ENCODE peak calls at places on chromosomes 4 and X, in six cellular contexts. W is HepG2, O is sigmoid colon, D is AG04450, U is heart right ventricle, Y is MM.1S. V is an unnamed sample.

GRCh38 chrX:129741880-129742758 is 3.3 kb downstream of the XPNPEP2 start:
- DNase-seq in D (no peak), U (no peak), O (peak), W (no peak), Y (no peak), V (no peak)

GRCh38 chr4:130659314-130659713 is 1563.4 kb downstream of the C4orf33 start:
- DNase-seq in W (no peak), O (no peak), D (no peak), Y (no peak), U (no peak), V (no peak)

GRCh38 chrX:115378471-115378870 is 89.0 kb downstream of the LUZP4 start:
- DNase-seq in W (no peak), Y (no peak), D (no peak), O (no peak), U (no peak), V (no peak)

GRCh38 chrX:56797966-56798711 is 69.1 kb downstream of the NBDY start:
- DNase-seq in D (no peak), O (peak), U (no peak), Y (peak), W (no peak), V (peak)

GRCh38 chr4:90842960-90843359 is 715.8 kb downstream of the CCSER1 start:
- DNase-seq in U (no peak), W (peak), O (no peak), D (no peak), Y (no peak), V (no peak)

GRCh38 chr4:97367878-97368277 is 775.4 kb downstream of the STPG2 start:
- DNase-seq in W (no peak), Y (no peak), D (no peak), U (no peak), O (no peak), V (no peak)

GRCh38 chr4:68984947-68985346 is 33.3 kb upstream of the UGT2A3 start:
- DNase-seq in W (no peak), O (no peak), D (no peak), Y (no peak), U (no peak), V (no peak)

GRCh38 chr4:96916731-96917130 is 1076.8 kb downstream of the PDHA2 start:
- DNase-seq in D (no peak), U (no peak), O (no peak), W (no peak), Y (no peak), V (no peak)

GRCh38 chrX:91434351-91435168 is at the start of gene PABPC5:
- DNase-seq in Y (no peak), W (no peak), O (peak), D (peak), U (peak), V (peak)

GRCh38 chr4:115850799-115851509 is 737.5 kb upstream of the NDST4 start:
- DNase-seq in O (no peak), U (no peak), W (no peak), D (no peak), Y (no peak), V (no peak)

GRCh38 chrX:133660356-133660755 is 245.1 kb upstream of the GPC4 start:
- DNase-seq in D (no peak), Y (no peak), U (no peak), W (no peak), O (no peak), V (no peak)

GRCh38 chr4:185219551-185220344 is 10.3 kb downstream of the SNX25 start:
- DNase-seq in D (no peak), U (peak), O (peak), Y (no peak), W (no peak), V (no peak)

GRCh38 chrX:129403974-129404669 is 119.2 kb downstream of the SMARCA1 start:
- DNase-seq in Y (no peak), W (no peak), O (no peak), U (no peak), D (no peak), V (no peak)

GRCh38 chr4:94516999-94517398 is 65.3 kb downstream of the PDLIM5 start:
- DNase-seq in O (no peak), U (no peak), D (no peak), W (no peak), Y (no peak), V (no peak)

GRCh38 chr4:56757270-56757746 is 64.2 kb downstream of the SPINK2 start:
- DNase-seq in W (no peak), Y (peak), O (peak), U (no peak), D (no peak), V (peak)

DNA sequence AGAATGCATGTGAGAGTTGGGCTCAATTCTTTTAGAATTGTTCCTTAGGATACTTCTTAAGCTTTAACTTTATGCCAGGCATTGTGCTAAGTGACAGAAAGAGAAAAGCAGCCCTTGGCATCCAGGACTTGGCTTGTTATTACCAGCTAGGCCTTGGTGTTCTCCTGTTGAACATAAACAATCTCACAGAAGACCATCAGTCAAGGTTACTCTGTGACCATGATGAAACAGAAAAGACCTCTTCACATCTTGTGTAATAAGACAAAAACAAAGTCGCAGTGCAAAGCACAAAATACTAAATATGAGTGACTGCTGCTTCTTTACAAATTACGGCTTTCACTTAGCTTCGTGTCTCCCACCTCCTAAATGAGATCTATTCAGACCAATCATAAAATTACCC is 71.6 kb downstream of the CHIC2 start:
- DNase-seq in D (no peak), O (no peak), Y (no peak), W (peak), U (no peak), V (no peak)
- H3K27ac ChIP-seq in D (no peak), O (no peak), Y (no peak), W (no peak), U (no peak), V (no peak)

GRCh38 chr4:52035190-52035589 is 2.9 kb downstream of the SGCB start:
- DNase-seq in O (no peak), U (no peak), Y (no peak), D (no peak), W (no peak), V (no peak)

GRCh38 chr4:52028970-52029369 is 8.8 kb upstream of the LRRC66 start:
- DNase-seq in Y (no peak), D (peak), U (no peak), O (no peak), W (no peak), V (no peak)

GRCh38 chr4:52036875-52037274 is 1.2 kb downstream of the SGCB start:
- DNase-seq in O (no peak), Y (no peak), U (no peak), W (no peak), D (no peak), V (no peak)

GRCh38 chr4:52037730-52038108 is 380 bp downstream of the SGCB start:
- DNase-seq in D (no peak), O (peak), W (no peak), Y (peak), U (peak), V (peak)

GRCh38 chr4:52032005-52032404 is 6.1 kb downstream of the SGCB start:
- DNase-seq in W (no peak), D (no peak), U (no peak), O (no peak), Y (no peak), V (no peak)
- H3K27ac ChIP-seq in W (no peak), D (no peak), U (no peak), O (no peak), Y (no peak), V (no peak)

DNA sequence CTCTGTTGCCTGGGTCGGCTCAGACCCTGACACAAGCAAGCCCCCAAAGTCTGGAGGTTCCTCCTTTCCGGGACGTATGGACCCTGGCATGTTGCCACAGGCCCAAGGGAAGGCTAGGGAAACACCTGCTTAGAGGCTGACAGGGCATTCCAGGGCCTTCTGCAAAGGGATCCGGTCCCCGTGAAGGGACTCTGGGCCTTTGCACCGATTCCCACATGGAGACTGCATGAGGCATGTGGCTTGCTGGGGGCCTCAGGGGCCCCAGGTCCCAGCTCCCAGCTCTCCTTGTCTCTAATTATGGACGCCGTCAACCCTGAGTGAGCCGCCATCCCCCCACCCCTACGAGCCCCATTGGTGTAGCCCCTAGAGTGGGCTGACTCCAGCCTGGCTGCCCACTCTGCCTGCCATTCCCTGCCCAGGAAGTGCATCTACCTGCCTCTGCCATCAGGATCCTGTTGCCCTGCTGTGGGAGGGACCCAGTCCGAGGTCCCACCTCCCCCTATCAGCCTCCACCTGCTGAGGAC is 4.2 kb upstream of the RGS12 start:
- DNase-seq in Y (no peak), W (no peak), U (no peak), D (no peak), O (no peak), V (peak)
- H3K27ac ChIP-seq in Y (no peak), W (no peak), U (peak), D (no peak), O (no peak), V (no peak)

GRCh38 chr4:31051151-31051550 is 331.0 kb downstream of the PCDH7 start:
- DNase-seq in U (no peak), O (no peak), D (no peak), W (no peak), Y (no peak), V (no peak)

GRCh38 chr4:31052519-31052918 is 332.4 kb downstream of the PCDH7 start:
- DNase-seq in Y (no peak), D (no peak), U (no peak), W (no peak), O (no peak), V (no peak)

GRCh38 chr4:31051565-31051964 is 331.4 kb downstream of the PCDH7 start:
- DNase-seq in U (no peak), W (no peak), Y (no peak), D (no peak), O (no peak), V (no peak)

GRCh38 chr4:31054295-31054694 is 334.1 kb downstream of the PCDH7 start:
- DNase-seq in U (no peak), D (no peak), O (no peak), W (no peak), Y (peak), V (no peak)

DNA sequence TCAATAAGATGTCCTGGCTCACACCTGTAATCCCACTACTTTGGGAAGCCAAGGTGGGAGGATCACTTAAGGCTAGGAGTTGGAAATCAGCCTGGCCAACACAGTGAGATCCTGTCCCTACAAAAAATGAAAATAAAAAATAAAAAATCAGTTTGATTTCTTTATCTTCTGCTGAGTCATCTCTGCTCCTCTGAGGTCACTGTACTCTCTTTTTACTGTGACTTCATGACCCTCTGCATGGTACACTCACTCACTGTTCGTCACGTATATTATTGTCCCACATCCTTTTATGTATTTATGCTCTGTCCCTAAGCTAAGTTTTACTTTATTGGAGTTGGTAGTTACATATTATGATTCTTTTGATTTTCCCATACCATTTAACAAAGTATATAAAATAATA is 333.3 kb downstream of the PCDH7 start:
- DNase-seq in U (no peak), Y (no peak), W (no peak), D (no peak), O (no peak), V (no peak)
- H3K27ac ChIP-seq in U (no peak), Y (no peak), W (no peak), D (no peak), O (no peak), V (no peak)

GRCh38 chr4:77163636-77164035 is 6.6 kb downstream of the CCNG2 start:
- DNase-seq in W (no peak), Y (no peak), U (no peak), O (no peak), D (no peak), V (no peak)
- H3K27ac ChIP-seq in W (no peak), Y (no peak), U (no peak), O (no peak), D (no peak), V (no peak)

DNA sequence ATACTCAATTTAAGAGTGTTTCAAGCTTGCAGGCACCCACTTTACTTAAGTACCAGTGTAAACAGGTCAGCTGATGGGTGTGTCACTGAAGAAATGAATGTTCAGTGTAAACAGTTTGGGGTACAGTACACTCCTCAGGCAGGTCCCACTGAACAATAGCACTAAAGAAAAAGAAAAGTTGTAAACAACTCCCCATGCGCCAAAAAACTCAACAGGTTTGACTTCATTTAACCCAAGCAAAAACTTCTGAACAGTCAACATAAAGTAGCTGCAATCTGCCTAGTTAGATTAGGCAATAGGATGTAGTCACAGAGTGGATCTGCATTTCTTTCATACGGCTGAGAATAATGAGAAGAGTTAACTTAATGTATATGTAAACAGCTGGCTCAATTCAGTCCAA is 93.2 kb downstream of the FAM13A start:
- DNase-seq in O (no peak), Y (no peak), U (no peak), W (no peak), D (no peak), V (no peak)
- H3K27ac ChIP-seq in O (no peak), Y (no peak), U (no peak), W (no peak), D (no peak), V (no peak)

GRCh38 chr4:931960-932712 is at the start of the genes GAK and TMEM175:
- DNase-seq in U (peak), D (peak), W (peak), Y (peak), O (peak), V (peak)

GRCh38 chr4:931194-931959 is 739 bp downstream of the GAK start:
- DNase-seq in D (no peak), U (no peak), Y (no peak), O (no peak), W (peak), V (no peak)

GRCh38 chr4:930827-931193 is 1.3 kb downstream of the GAK start:
- DNase-seq in D (no peak), W (no peak), O (no peak), Y (no peak), U (no peak), V (no peak)

GRCh38 chr4:929096-929765 is 2.9 kb downstream of the GAK start:
- DNase-seq in O (no peak), U (no peak), Y (no peak), D (no peak), W (no peak), V (no peak)

GRCh38 chr4:929970-930625 is 2.0 kb downstream of the GAK start:
- DNase-seq in W (peak), U (no peak), D (no peak), Y (no peak), O (no peak), V (no peak)
- H3K27ac ChIP-seq in W (peak), U (no peak), D (peak), Y (no peak), O (no peak), V (no peak)

GRCh38 chrX:150038356-150038755 is 100.1 kb upstream of the EOLA2 start:
- DNase-seq in U (no peak), O (no peak), Y (no peak), D (no peak), W (no peak), V (no peak)
- H3K27ac ChIP-seq in U (no peak), O (no peak), Y (no peak), D (no peak), W (no peak), V (no peak)

GRCh38 chrX:3712870-3713224 is 602 bp downstream of the PRKX start:
- DNase-seq in U (no peak), O (peak), D (no peak), Y (no peak), W (no peak), V (no peak)
- H3K27ac ChIP-seq in U (peak), O (peak), D (no peak), Y (no peak), W (no peak), V (peak)